ENCODE peak calls at places on chromosomes 7 and 10, in eight cellular contexts. E is PC-9, M is neuronal stem cell, Y is Peyer's patch, W is heart right ventricle, L is psoas muscle, Z is hepatocyte, A is aorta. S is an unnamed sample. For H3K4me1, the result is how much of the 10 kb centered on the place peaks cover.

GRCh38 chr7:92904292-92905131 is 68.1 kb upstream of the CDK6 start:
- DNase-seq in Z (peak), Y (no peak), W (no peak), M (no peak), E (peak), A (no peak), L (no peak), S (peak)

GRCh38 chr7:126286317-126286716 is 966.4 kb downstream of the GRM8 start:
- DNase-seq in M (no peak), Y (no peak), A (no peak), E (no peak), L (no peak), Z (no peak), W (no peak), S (no peak)

GRCh38 chr10:86798636-86799035 is 42.2 kb downstream of the BMPR1A start:
- DNase-seq in M (no peak), L (no peak), E (no peak), W (no peak), Z (no peak), A (no peak), Y (no peak), S (peak)

GRCh38 chr7:142250705-142251104 is 7.2 kb downstream of the PRSS58 start:
- DNase-seq in M (no peak), L (no peak), A (no peak), E (no peak), Y (no peak), W (no peak), Z (no peak), S (no peak)

GRCh38 chr7:3957735-3958491 is 656.9 kb downstream of the SDK1 start:
- DNase-seq in A (no peak), M (no peak), E (no peak), Y (no peak), W (no peak), Z (no peak), L (no peak), S (no peak)

GRCh38 chr7:94421711-94422110 is 27.0 kb downstream of the COL1A2 start:
- DNase-seq in E (no peak), Y (no peak), A (no peak), Z (no peak), L (no peak), M (no peak), W (no peak), S (no peak)

GRCh38 chr10:42958142-42958868 is 118.6 kb upstream of the RET start:
- DNase-seq in A (no peak), M (no peak), E (no peak), Y (peak), Z (no peak), W (no peak), L (no peak), S (no peak)

GRCh38 chr10:373516-374309 is 238.5 kb downstream of the ZMYND11 start:
- DNase-seq in L (no peak), W (no peak), A (peak), M (peak), E (peak), Y (no peak), Z (peak), S (no peak)

GRCh38 chr10:43133196-43133808 is 4.9 kb upstream of the CSGALNACT2 start:
- DNase-seq in Y (no peak), E (no peak), M (no peak), L (no peak), Z (no peak), A (no peak), W (no peak), S (no peak)

GRCh38 chr7:73734619-73735525 is 3.7 kb downstream of the ABHD11 start:
- DNase-seq in A (peak), L (peak), E (peak), M (peak), Z (peak), Y (peak), W (peak), S (peak)

GRCh38 chr10:77939561-77940001 is 13.0 kb upstream of the DLG5 start:
- DNase-seq in L (peak), Z (peak), E (no peak), W (peak), M (no peak), A (no peak), Y (peak), S (no peak)

GRCh38 chr7:149226840-149227494 is 12.5 kb upstream of the ZNF212 start:
- DNase-seq in A (no peak), Z (no peak), M (no peak), L (no peak), Y (peak), E (no peak), W (no peak), S (no peak)

DNA sequence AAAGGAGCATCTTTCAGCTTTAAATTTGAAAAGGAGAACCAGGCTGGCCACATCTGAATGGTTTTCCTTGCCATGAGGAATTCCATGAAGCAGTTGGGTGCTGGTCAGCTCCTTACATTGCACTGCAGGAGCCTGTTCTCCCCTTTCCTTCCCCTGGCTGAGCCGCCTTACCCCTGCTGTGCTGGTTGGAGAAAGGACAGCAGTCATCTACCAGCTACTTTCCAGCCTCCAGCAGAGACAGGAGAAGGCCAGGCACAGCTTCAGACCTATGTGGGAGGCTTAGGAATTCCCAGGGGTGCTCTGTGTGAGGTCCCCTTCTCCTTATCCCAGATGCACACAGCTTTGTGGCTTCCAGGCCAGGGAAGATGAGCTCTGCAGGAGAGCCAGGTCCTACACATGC is 4.7 kb downstream of the C10orf71 start:
- DNase-seq in Y (no peak), M (no peak), Z (no peak), E (no peak), L (no peak), A (no peak), W (no peak), S (no peak)
- H3K4me1 ChIP-seq in Y (under half), M (under half), Z (under half), E (under half), L (under half), A (under half), W (half or more), S (under half)

DNA sequence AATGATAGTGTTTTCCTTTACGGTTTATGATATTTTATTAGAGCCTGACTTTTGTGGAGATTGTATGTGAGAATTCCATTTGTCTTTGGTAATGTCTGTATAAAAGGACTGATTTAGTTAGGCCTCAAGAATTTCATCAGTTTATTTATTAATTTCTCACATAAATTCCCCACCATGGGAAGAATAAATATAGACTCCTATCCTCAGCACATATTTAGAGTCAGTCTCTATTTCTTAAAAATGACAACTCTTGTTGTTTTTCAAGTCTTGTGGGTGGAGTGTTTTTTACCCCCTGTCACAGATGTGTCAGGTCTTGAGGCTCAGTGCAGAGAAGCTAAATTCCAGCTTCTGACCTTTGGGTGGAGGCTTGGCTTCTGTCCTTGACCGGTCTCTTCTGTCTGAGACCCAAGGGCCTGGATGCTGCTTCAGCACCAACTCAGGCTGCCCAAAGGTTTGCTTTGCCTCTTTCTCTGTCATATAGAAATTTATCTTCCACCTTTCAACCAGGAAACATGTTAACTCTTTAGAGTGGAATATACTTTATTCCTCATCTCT is 117.3 kb upstream of the INHBA start:
- DNase-seq in Z (no peak), L (no peak), A (no peak), M (no peak), E (no peak), Y (no peak), W (no peak), S (no peak)
- H3K27ac ChIP-seq in Z (no peak), L (no peak), A (peak), M (no peak), E (no peak), Y (no peak), W (no peak), S (no peak)

GRCh38 chr7:105837765-105838241 is 38.6 kb downstream of the ATXN7L1 start:
- DNase-seq in L (no peak), W (peak), Z (no peak), Y (no peak), E (no peak), M (no peak), A (no peak), S (no peak)

GRCh38 chr7:105838273-105839141 is 37.9 kb downstream of the ATXN7L1 start:
- DNase-seq in Y (peak), E (no peak), W (no peak), Z (no peak), M (no peak), A (no peak), L (no peak), S (no peak)

GRCh38 chr7:105839271-105839670 is 37.1 kb downstream of the ATXN7L1 start:
- DNase-seq in A (no peak), W (no peak), L (no peak), M (no peak), Z (no peak), E (no peak), Y (no peak), S (no peak)

GRCh38 chr7:105841866-105842265 is 34.5 kb downstream of the ATXN7L1 start:
- DNase-seq in A (no peak), Y (no peak), W (no peak), Z (no peak), E (no peak), L (no peak), M (no peak), S (no peak)

GRCh38 chr7:105840981-105841749 is 35.2 kb downstream of the ATXN7L1 start:
- DNase-seq in Y (no peak), L (no peak), A (no peak), M (no peak), E (no peak), Z (no peak), W (no peak), S (no peak)
- H3K4me3 ChIP-seq in Y (no peak), L (no peak), A (no peak), M (no peak), E (no peak), Z (no peak), W (no peak), S (no peak)

DNA sequence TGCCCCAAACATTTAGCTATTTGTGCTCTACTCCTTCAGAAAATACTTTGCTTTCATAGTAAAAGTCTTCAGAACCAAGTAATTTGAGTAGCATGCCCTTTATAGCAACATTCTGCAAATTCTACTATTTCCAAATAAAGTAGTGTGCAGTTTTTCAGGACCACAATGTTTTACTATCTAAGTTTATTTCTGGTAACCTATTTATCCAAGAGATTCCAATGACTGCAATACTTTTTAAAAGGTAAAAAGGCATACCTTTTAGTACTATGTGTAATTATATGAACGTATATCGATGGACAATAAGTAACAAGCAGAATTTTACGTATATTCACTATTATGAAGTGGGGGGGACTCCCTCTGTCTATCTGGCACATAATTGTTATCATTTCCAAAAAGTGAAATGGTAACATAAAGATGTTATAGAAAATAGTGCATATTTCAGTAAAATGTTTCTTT is 6.9 kb upstream of the CAV2 start:
- DNase-seq in M (no peak), Z (no peak), Y (no peak), E (no peak), L (no peak), W (no peak), A (no peak), S (no peak)
- H3K4me1 ChIP-seq in M (under half), Z (under half), Y (under half), E (under half), L (under half), W (under half), A (under half), S (under half)

DNA sequence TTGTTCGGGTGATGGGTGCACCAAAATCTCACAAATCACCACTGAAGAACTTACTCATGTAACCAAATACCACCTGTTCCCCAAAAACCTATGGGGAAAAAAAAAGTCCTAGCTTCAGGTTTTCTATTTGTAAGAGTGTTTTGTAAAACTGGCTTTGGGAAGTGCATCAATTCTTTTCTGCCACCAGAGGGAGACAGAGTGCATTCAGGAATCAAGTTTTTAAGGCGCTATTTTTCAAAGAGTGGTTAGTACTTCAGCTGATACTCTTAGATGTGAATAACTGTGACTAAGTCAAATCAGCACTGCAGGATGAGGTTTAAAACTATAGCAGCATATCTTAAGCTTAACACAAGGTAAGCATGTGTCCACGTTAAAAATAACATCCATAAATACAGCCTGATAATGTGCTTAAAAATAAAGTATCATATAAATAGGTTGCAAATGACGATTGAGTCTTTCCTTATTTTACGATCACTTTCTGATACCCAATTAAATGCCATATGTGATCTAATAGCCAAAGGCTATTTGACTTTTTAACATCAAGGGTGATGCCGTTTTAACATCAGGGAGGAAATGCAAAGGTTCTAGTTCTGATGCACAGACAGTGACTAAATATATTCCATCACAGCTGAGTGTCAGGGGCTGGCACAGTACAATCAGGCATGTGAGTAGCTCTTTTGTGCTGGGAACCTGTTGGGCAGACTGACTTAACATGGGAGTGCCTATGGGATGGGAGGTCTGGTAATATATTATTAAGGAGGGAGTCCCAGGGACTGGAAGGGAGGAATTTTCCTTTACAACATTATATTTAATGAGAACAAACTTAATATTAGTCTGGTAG is 10.6 kb upstream of the LYZL2 start:
- DNase-seq in E (no peak), Z (peak), L (no peak), M (peak), Y (peak), A (no peak), W (no peak), S (peak)
- H3K27ac ChIP-seq in E (no peak), Z (no peak), L (no peak), M (no peak), Y (no peak), A (no peak), W (peak), S (no peak)

GRCh38 chr10:124092270-124093075 is 925 bp downstream of the CHST15 start:
- DNase-seq in M (peak), W (peak), A (peak), L (peak), E (peak), Z (peak), Y (peak), S (no peak)

GRCh38 chr10:124089859-124090258 is 3.5 kb downstream of the CHST15 start:
- DNase-seq in Y (no peak), W (no peak), E (no peak), A (no peak), L (no peak), Z (no peak), M (no peak), S (no peak)

GRCh38 chr10:124093076-124093773 is at the start of gene CHST15:
- DNase-seq in W (peak), L (peak), Z (peak), A (peak), E (peak), M (peak), Y (peak), S (no peak)

GRCh38 chr10:124090630-124091209 is 2.7 kb downstream of the CHST15 start:
- DNase-seq in E (peak), Y (no peak), Z (no peak), A (no peak), L (no peak), M (no peak), W (no peak), S (no peak)

DNA sequence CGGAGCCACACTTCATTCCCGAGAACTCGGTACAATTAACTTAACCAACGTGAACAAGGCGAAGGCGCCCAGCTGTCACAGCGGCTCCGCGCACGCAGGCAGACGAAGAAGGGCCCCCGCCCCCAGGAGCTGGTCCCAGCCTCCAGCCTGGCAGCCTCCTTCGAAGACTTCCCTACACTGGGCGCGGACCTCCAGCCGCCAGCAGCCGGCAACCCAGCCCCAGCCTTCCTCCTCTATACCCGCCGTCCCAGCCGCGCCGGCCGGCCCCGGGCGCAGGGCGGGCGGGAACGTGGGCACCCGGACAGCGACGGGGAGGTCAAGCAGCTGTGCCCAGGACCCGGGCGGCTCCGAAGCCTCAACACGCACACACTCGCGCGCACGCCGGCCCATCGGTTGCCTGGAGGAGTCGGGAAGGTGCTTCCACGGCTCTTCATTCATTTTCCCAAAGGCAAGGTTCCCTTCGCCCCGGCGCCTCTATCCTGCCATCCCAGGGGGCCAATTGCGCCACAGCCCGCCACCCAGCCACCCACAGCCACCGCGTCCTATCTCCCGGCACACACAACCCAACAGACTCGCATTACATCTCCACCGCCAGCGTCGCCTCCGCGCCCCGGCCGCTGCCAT is 1.6 kb downstream of the CHST15 start:
- DNase-seq in E (peak), L (peak), M (peak), W (peak), Y (no peak), Z (peak), A (peak), S (no peak)
- H3K4me3 ChIP-seq in E (peak), L (peak), M (peak), W (peak), Y (peak), Z (peak), A (peak), S (no peak)

S was measured in CD4-positive, alpha-beta memory T cell.